ENCODE peak calls at places on chromosomes 11 and 22, in four cellular contexts. D is NT2/D1, Q is amniotic stem cell, U is heart left ventricle. B is an unnamed sample.

GRCh38 chr11:69636512-69636866 is 4.5 kb upstream of the CCND1 start:
- DNase-seq in D (peak), Q (peak), U (peak), B (no peak)

GRCh38 chr11:132351050-132351449 is 980.6 kb downstream of the NTM start:
- DNase-seq in D (no peak), Q (no peak), U (no peak), B (no peak)

GRCh38 chr11:80860632-80861031 is 1419.8 kb upstream of the TENM4 start:
- DNase-seq in D (no peak), Q (no peak), U (no peak), B (no peak)

GRCh38 chr22:25759825-25760231 is 17.8 kb downstream of the MYO18B start:
- DNase-seq in D (no peak), Q (peak), U (no peak), B (no peak)

GRCh38 chr11:64758330-64759079 is 1.3 kb downstream of the PYGM start:
- DNase-seq in D (no peak), Q (no peak), U (no peak), B (no peak)

GRCh38 chr22:41308544-41308947 is 7.2 kb downstream of the ZC3H7B start:
- DNase-seq in D (no peak), Q (no peak), U (no peak), B (no peak)

GRCh38 chr11:111336582-111337256 is 38.4 kb downstream of the POU2AF3 start:
- DNase-seq in D (peak), Q (peak), U (no peak), B (no peak)

GRCh38 chr11:93054881-93055280 is 85.4 kb downstream of the MTNR1B start:
- DNase-seq in D (no peak), Q (peak), U (no peak), B (peak)

GRCh38 chr11:19938051-19938856 is 222.0 kb downstream of the DBX1 start:
- DNase-seq in D (no peak), Q (no peak), U (no peak), B (peak)

GRCh38 chr11:26958650-26959049 is 35.3 kb upstream of the FIBIN start:
- DNase-seq in D (no peak), Q (no peak), U (no peak), B (no peak)

GRCh38 chr22:43798492-43798891 is 13.6 kb downstream of the EFCAB6 start:
- DNase-seq in D (no peak), Q (no peak), U (no peak), B (no peak)

GRCh38 chr11:75954039-75954438 is 139.0 kb downstream of the UVRAG start:
- DNase-seq in D (no peak), Q (no peak), U (no peak), B (no peak)

GRCh38 chr11:2924821-2925675 is 4.2 kb downstream of the PHLDA2 start:
- DNase-seq in D (no peak), Q (no peak), U (peak), B (no peak)

GRCh38 chr11:13939952-13940610 is 22.4 kb upstream of the SPON1 start:
- DNase-seq in D (no peak), Q (no peak), U (no peak), B (no peak)

GRCh38 chr11:86639172-86639571 is 33.2 kb downstream of the ME3 start:
- DNase-seq in D (no peak), Q (no peak), U (no peak), B (no peak)

GRCh38 chr11:121757480-121758125 is 304.8 kb upstream of the SORL1-AS1 start:
- DNase-seq in D (no peak), Q (no peak), U (no peak), B (no peak)

GRCh38 chr11:97269527-97269926 is 879.7 kb downstream of the JRKL start:
- DNase-seq in D (peak), Q (no peak), U (no peak), B (no peak)

GRCh38 chr22:36055376-36056310 is 27.0 kb upstream of the RBFOX2 start:
- DNase-seq in D (no peak), Q (no peak), U (peak), B (no peak)

GRCh38 chr22:42699953-42700352 is 20.7 kb downstream of the A4GALT start:
- DNase-seq in D (no peak), Q (no peak), U (peak), B (no peak)

GRCh38 chr11:119263352-119263940 is 53.5 kb downstream of the MCAM start:
- DNase-seq in D (no peak), Q (no peak), U (no peak), B (no peak)

GRCh38 chr22:22375586-22376351 is 131.2 kb downstream of the VPREB1 start:
- DNase-seq in D (no peak), Q (no peak), U (no peak), B (no peak)

GRCh38 chr22:38172016-38172431 is 9.6 kb downstream of the PLA2G6 start:
- DNase-seq in D (no peak), Q (no peak), U (no peak), B (no peak)

GRCh38 chr11:110565690-110566336 is 136.1 kb downstream of the FDX1 start:
- DNase-seq in D (no peak), Q (no peak), U (no peak), B (no peak)

GRCh38 chr11:85029964-85030363 is 597.2 kb downstream of the DLG2 start:
- DNase-seq in D (no peak), Q (no peak), U (no peak), B (no peak)

GRCh38 chr11:62333768-62334167 is 3.5 kb upstream of the ASRGL1 start:
- DNase-seq in D (no peak), Q (no peak), U (no peak), B (no peak)

GRCh38 chr22:33605201-33605600 is 315.1 kb downstream of the LARGE1 start:
- DNase-seq in D (no peak), Q (no peak), U (no peak), B (no peak)

GRCh38 chr11:34266090-34266912 is 91.5 kb downstream of the ABTB2 start:
- DNase-seq in D (no peak), Q (peak), U (peak), B (no peak)

GRCh38 chr11:59551651-59552521 is 40.5 kb downstream of the OR4D9 start:
- DNase-seq in D (no peak), Q (peak), U (no peak), B (peak)

GRCh38 chr22:48948575-48949170 is 879.0 kb downstream of the BRD1 start:
- DNase-seq in D (no peak), Q (no peak), U (no peak), B (no peak)

GRCh38 chr11:35953081-35953480 is 9.2 kb downstream of the LDLRAD3 start:
- DNase-seq in D (no peak), Q (no peak), U (no peak), B (no peak)

GRCh38 chr11:5258543-5259262 is 4.1 kb upstream of the HBG2 start:
- DNase-seq in D (peak), Q (no peak), U (no peak), B (no peak)

GRCh38 chr11:13970986-13971385 is 8.5 kb downstream of the SPON1 start:
- DNase-seq in D (no peak), Q (no peak), U (peak), B (peak)

GRCh38 chr11:94834931-94835330 is 66.8 kb downstream of the AMOTL1 start:
- DNase-seq in D (no peak), Q (no peak), U (no peak), B (no peak)

GRCh38 chr22:36998620-36999351 is 20.5 kb downstream of the TST start:
- DNase-seq in D (no peak), Q (no peak), U (no peak), B (peak)

GRCh38 chr11:92589512-92589911 is 364.9 kb downstream of the FAT3 start:
- DNase-seq in D (no peak), Q (no peak), U (no peak), B (no peak)

GRCh38 chr11:11416917-11417316 is 63.9 kb upstream of the CSNK2A3 start:
- DNase-seq in D (no peak), Q (no peak), U (no peak), B (no peak)

B was measured in activated CD8-positive, alpha-beta T cell treated with anti-CD3 and anti-CD28 coated beads for 36 hours.